ENCODE peak calls at places on chromosomes 11 and 22, in nine cellular contexts. X is right cardiac atrium, R is upper lobe of right lung, B is cardiac muscle cell, A is ascending aorta, O is psoas muscle, Y is transverse colon, I is neural progenitor cell, M is tibial nerve. G is an unnamed sample.

GRCh38 chr11:126345759-126346585 is 9.5 kb upstream of the ST3GAL4 start:
- DNase-seq in B (no peak), Y (no peak), O (peak; percentile 60), R (no peak), I (no peak), M (no peak), X (peak; percentile 84), A (peak; percentile 78), G (peak; percentile 58)

GRCh38 chr11:45092901-45093760 is 53.3 kb upstream of the PRDM11 start:
- DNase-seq in R (no peak), Y (no peak), B (no peak), X (no peak), M (no peak), O (no peak), A (peak; percentile 25), I (no peak), G (no peak)

GRCh38 chr11:12164061-12165014 is 53.9 kb downstream of the MICAL2 start:
- DNase-seq in O (no peak), B (no peak), I (no peak), X (no peak), Y (peak; percentile 33), M (no peak), R (peak; percentile 13), A (peak; percentile 74), G (no peak)

GRCh38 chr11:122071680-122072321 is 44.2 kb downstream of the BLID start:
- DNase-seq in B (no peak), I (peak; percentile 35), A (no peak), Y (no peak), X (no peak), M (no peak), R (no peak), O (no peak), G (no peak)

GRCh38 chr22:46674367-46674781 is 54.2 kb downstream of the GRAMD4 start:
- DNase-seq in B (no peak), I (no peak), R (no peak), M (no peak), O (peak; percentile 64), A (peak; percentile 82), X (peak; percentile 74), Y (peak; percentile 61), G (peak; percentile 85)

GRCh38 chr11:103870821-103871309 is 165.6 kb upstream of the DDI1 start:
- DNase-seq in A (peak; percentile 92), Y (no peak), X (peak; percentile 82), O (peak; percentile 70), R (no peak), M (peak; percentile 55), I (no peak), B (no peak), G (peak; percentile 22)

GRCh38 chr11:75816561-75817239 is 1.7 kb downstream of the UVRAG start:
- DNase-seq in O (no peak), M (no peak), A (no peak), R (no peak), I (no peak), B (no peak), X (no peak), Y (no peak), G (no peak)

GRCh38 chr11:10023202-10023601 is 270.8 kb downstream of the SBF2 start:
- DNase-seq in A (no peak), B (no peak), Y (no peak), R (no peak), I (no peak), O (no peak), M (no peak), X (no peak), G (no peak)

GRCh38 chr22:44396727-44397722 is 84.3 kb upstream of the SHISAL1 start:
- DNase-seq in Y (peak; percentile 3), R (peak; percentile 26), I (no peak), X (no peak), O (no peak), B (no peak), A (peak; percentile 21), M (no peak), G (peak; percentile 2)

GRCh38 chr11:14972581-14973490 is 685 bp upstream of the CALCA start:
- DNase-seq in M (no peak), Y (no peak), O (no peak), B (no peak), I (peak; percentile 15), R (no peak), A (no peak), X (no peak), G (no peak)

GRCh38 chr11:95325777-95326258 is 94.8 kb upstream of the SESN3 start:
- DNase-seq in X (no peak), R (no peak), I (no peak), A (no peak), Y (no peak), M (no peak), O (no peak), B (no peak), G (no peak)

GRCh38 chr22:43862074-43862881 is at the start of gene SULT4A1:
- DNase-seq in B (peak; percentile 52), Y (no peak), A (no peak), I (peak; percentile 91), O (no peak), R (peak; percentile 60), X (no peak), M (no peak), G (no peak)

GRCh38 chr11:120710354-120711187 is 199.0 kb downstream of the GRIK4 start:
- DNase-seq in O (peak; percentile 39), Y (peak; percentile 58), X (peak; percentile 78), M (peak; percentile 71), R (no peak), B (peak; percentile 13), A (no peak), I (peak; percentile 72), G (peak; percentile 15)

GRCh38 chr11:72573380-72573949 is 100.8 kb downstream of the PDE2A start:
- DNase-seq in O (no peak), M (no peak), A (no peak), B (peak; percentile 65), I (peak; percentile 78), X (peak; percentile 71), R (peak; percentile 70), Y (peak; percentile 22), G (no peak)

GRCh38 chr22:44624689-44625420 is 77.1 kb upstream of the PRR5 start:
- DNase-seq in B (no peak), O (no peak), R (no peak), A (no peak), X (no peak), M (no peak), Y (no peak), I (no peak), G (no peak)

GRCh38 chr11:93133710-93134109 is 64.1 kb downstream of the SLC36A4 start:
- DNase-seq in M (no peak), X (no peak), O (no peak), B (no peak), R (no peak), I (no peak), A (no peak), Y (no peak), G (no peak)

GRCh38 chr22:23381661-23382427 is 198.2 kb downstream of the IGLL1 start:
- DNase-seq in A (peak; percentile 53), B (no peak), R (no peak), O (no peak), X (no peak), I (no peak), M (no peak), Y (no peak), G (no peak)

GRCh38 chr11:114060402-114061052 is 1.0 kb downstream of the ZBTB16 start:
- DNase-seq in X (peak; percentile 78), M (no peak), I (peak; percentile 65), A (no peak), O (peak; percentile 48), R (peak; percentile 76), Y (no peak), B (peak; percentile 66), G (peak; percentile 59)
- H3K27me3 ChIP-seq in X (no peaks in the 10 kb centered on the region), M (no peaks in the 10 kb centered on the region), I (peaks cover 88% of the 10 kb centered on the region), A (no peaks in the 10 kb centered on the region), O (no peaks in the 10 kb centered on the region), R (no peaks in the 10 kb centered on the region), Y (peaks cover 12% of the 10 kb centered on the region), B (peaks cover 89% of the 10 kb centered on the region), G (no peaks in the 10 kb centered on the region)

GRCh38 chr11:118274184-118274583 is 10.1 kb upstream of the MPZL2 start:
- DNase-seq in A (no peak), Y (no peak), B (no peak), X (no peak), R (no peak), M (no peak), O (no peak), I (no peak), G (no peak)
- H3K4me3 ChIP-seq in A (no peak overlapping the region), Y (no peak overlapping the region), B (no peak overlapping the region), X (no peak overlapping the region), R (no peak overlapping the region), M (no peak overlapping the region), O (no peak overlapping the region), I (no peak overlapping the region), G (no peak overlapping the region)

GRCh38 chr11:114377612-114378267 is 22.6 kb downstream of the C11orf71 start:
- DNase-seq in R (no peak), A (no peak), B (no peak), M (no peak), Y (no peak), X (no peak), I (no peak), O (no peak), G (no peak)
- H3K27me3 ChIP-seq in R (no peaks in the 10 kb centered on the region), A (no peaks in the 10 kb centered on the region), B (no peaks in the 10 kb centered on the region), M (no peaks in the 10 kb centered on the region), Y (peaks cover 5% of the 10 kb centered on the region), X (no peaks in the 10 kb centered on the region), I (no peaks in the 10 kb centered on the region), O (no peaks in the 10 kb centered on the region), G (peaks cover 5% of the 10 kb centered on the region)

GRCh38 chr22:50301581-50301991 is 5.9 kb downstream of the PLXNB2 start:
- DNase-seq in M (no peak), O (no peak), B (no peak), R (no peak), Y (peak; percentile 45), A (no peak), I (no peak), X (peak; percentile 78), G (no peak)

GRCh38 chr22:50300620-50301257 is 6.7 kb downstream of the PLXNB2 start:
- DNase-seq in M (no peak), O (no peak), Y (no peak), I (no peak), B (no peak), R (no peak), X (no peak), A (no peak), G (no peak)

GRCh38 chr22:50303515-50303847 is 4.0 kb downstream of the PLXNB2 start:
- DNase-seq in Y (no peak), I (no peak), B (no peak), M (no peak), O (no peak), R (no peak), X (peak; percentile 79), A (no peak), G (no peak)

GRCh38 chr22:50302564-50302963 is 4.9 kb downstream of the PLXNB2 start:
- DNase-seq in I (no peak), A (no peak), O (no peak), B (peak; percentile 91), M (no peak), Y (no peak), R (no peak), X (peak; percentile 77), G (peak; percentile 47)

DNA sequence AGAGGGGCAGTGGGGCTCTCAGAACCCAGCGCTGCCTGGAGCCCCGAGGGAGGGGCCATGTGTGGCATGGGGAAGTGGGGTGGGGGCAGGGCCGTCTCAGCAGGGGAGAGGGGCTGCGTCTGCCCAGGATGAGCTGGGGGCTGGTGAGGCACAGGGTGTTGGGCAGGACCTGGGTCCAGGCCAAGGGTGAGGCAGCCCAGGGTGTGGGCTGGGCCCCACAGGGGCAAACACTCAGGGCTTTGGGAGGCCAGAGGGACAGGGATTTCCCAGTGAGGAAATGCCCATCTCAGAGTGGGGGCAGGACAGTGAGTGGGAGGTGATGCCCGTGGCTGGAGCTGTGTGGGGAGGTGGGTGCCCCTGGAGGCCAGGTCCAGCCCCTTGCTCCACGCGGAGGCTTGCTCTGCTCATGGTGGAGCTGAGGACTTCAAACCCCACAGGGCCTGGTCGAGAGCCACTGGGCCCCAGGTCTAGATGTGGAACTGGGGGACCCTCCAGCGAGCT is 5.4 kb downstream of the PLXNB2 start:
- DNase-seq in I (no peak), M (no peak), B (no peak), X (peak; percentile 76), Y (peak; percentile 65), A (no peak), R (peak; percentile 85), O (peak; percentile 46), G (no peak)
- H3K4me3 ChIP-seq in I (no peak overlapping the region), M (no peak overlapping the region), B (no peak overlapping the region), X (no peak overlapping the region), Y (no peak overlapping the region), A (peak overlapping the region; percentile 5), R (peak overlapping the region; percentile 21), O (no peak overlapping the region), G (no peak overlapping the region)